ENCODE peak calls at places on chromosomes 16 and 17, in five cellular contexts. One of them, this sample, is unnamed. For H3K9me3 and H3K27me3, the result is how much of the 10 kb centered on the place peaks cover.

GRCh38 chr16:58733248-58733670 is 857 bp downstream of the GOT2 start:
- DNase-seq in cardiac muscle cell: no peak
- DNase-seq in gastrocnemius medialis: peak
- DNase-seq in CD8-positive, alpha-beta memory T cell: no peak
- DNase-seq in spleen: no peak
- DNase-seq in this sample: no peak

GRCh38 chr17:20111538-20111937 is 102.4 kb downstream of the SPECC1 start:
- DNase-seq in cardiac muscle cell: no peak
- DNase-seq in gastrocnemius medialis: no peak
- DNase-seq in CD8-positive, alpha-beta memory T cell: no peak
- DNase-seq in spleen: no peak
- DNase-seq in this sample: no peak

GRCh38 chr17:6508519-6509294 is 47.6 kb downstream of the PITPNM3 start:
- DNase-seq in cardiac muscle cell: peak
- DNase-seq in gastrocnemius medialis: no peak
- DNase-seq in CD8-positive, alpha-beta memory T cell: no peak
- DNase-seq in spleen: no peak
- DNase-seq in this sample: no peak

GRCh38 chr17:73318861-73319260 is 7.1 kb upstream of the CDC42EP4 start:
- DNase-seq in cardiac muscle cell: no peak
- DNase-seq in gastrocnemius medialis: no peak
- DNase-seq in CD8-positive, alpha-beta memory T cell: no peak
- DNase-seq in spleen: no peak
- DNase-seq in this sample: no peak

GRCh38 chr16:17416461-17417221 is 54.1 kb downstream of the XYLT1 start:
- DNase-seq in cardiac muscle cell: peak
- DNase-seq in gastrocnemius medialis: no peak
- DNase-seq in CD8-positive, alpha-beta memory T cell: peak
- DNase-seq in spleen: peak
- DNase-seq in this sample: no peak

GRCh38 chr16:27481282-27481934 is 68.3 kb downstream of the GTF3C1 start:
- DNase-seq in cardiac muscle cell: no peak
- DNase-seq in gastrocnemius medialis: no peak
- DNase-seq in CD8-positive, alpha-beta memory T cell: no peak
- DNase-seq in spleen: peak
- DNase-seq in this sample: peak

GRCh38 chr16:47311738-47312505 is 148.9 kb downstream of the ITFG1 start:
- DNase-seq in cardiac muscle cell: no peak
- DNase-seq in gastrocnemius medialis: peak
- DNase-seq in CD8-positive, alpha-beta memory T cell: no peak
- DNase-seq in spleen: no peak
- DNase-seq in this sample: no peak

GRCh38 chr16:69615528-69615927 is 49.8 kb downstream of the NFAT5 start:
- DNase-seq in cardiac muscle cell: no peak
- DNase-seq in gastrocnemius medialis: no peak
- DNase-seq in CD8-positive, alpha-beta memory T cell: no peak
- DNase-seq in spleen: no peak
- DNase-seq in this sample: no peak

GRCh38 chr17:17492562-17492961 is 3.6 kb downstream of the RASD1 start:
- DNase-seq in cardiac muscle cell: no peak
- DNase-seq in gastrocnemius medialis: no peak
- DNase-seq in CD8-positive, alpha-beta memory T cell: no peak
- DNase-seq in spleen: no peak
- DNase-seq in this sample: no peak

GRCh38 chr16:87138868-87139267 is 178.3 kb downstream of the C16orf95 start:
- DNase-seq in cardiac muscle cell: no peak
- DNase-seq in gastrocnemius medialis: no peak
- DNase-seq in CD8-positive, alpha-beta memory T cell: no peak
- DNase-seq in spleen: peak
- DNase-seq in this sample: peak

GRCh38 chr17:269616-270514 is 82.7 kb downstream of the RPH3AL start:
- DNase-seq in cardiac muscle cell: no peak
- DNase-seq in gastrocnemius medialis: no peak
- DNase-seq in CD8-positive, alpha-beta memory T cell: peak
- DNase-seq in spleen: peak
- DNase-seq in this sample: peak

GRCh38 chr16:68972720-68973119 is 129.4 kb downstream of the TANGO6 start:
- DNase-seq in cardiac muscle cell: peak
- DNase-seq in gastrocnemius medialis: no peak
- DNase-seq in CD8-positive, alpha-beta memory T cell: no peak
- DNase-seq in spleen: no peak
- DNase-seq in this sample: no peak

GRCh38 chr16:14339694-14340093 is 268.6 kb downstream of the MRTFB start:
- DNase-seq in cardiac muscle cell: no peak
- DNase-seq in gastrocnemius medialis: no peak
- DNase-seq in CD8-positive, alpha-beta memory T cell: no peak
- DNase-seq in spleen: no peak
- DNase-seq in this sample: no peak

GRCh38 chr16:57986196-57986595 is 14.3 kb downstream of the ZNF319 start:
- DNase-seq in cardiac muscle cell: no peak
- DNase-seq in gastrocnemius medialis: no peak
- DNase-seq in CD8-positive, alpha-beta memory T cell: peak
- DNase-seq in spleen: peak
- DNase-seq in this sample: peak

GRCh38 chr17:18009609-18010420 is 29.2 kb downstream of the ATPAF2 start:
- DNase-seq in cardiac muscle cell: no peak
- DNase-seq in gastrocnemius medialis: no peak
- DNase-seq in CD8-positive, alpha-beta memory T cell: no peak
- DNase-seq in spleen: no peak
- DNase-seq in this sample: no peak

GRCh38 chr17:17511293-17511741 is 15.1 kb upstream of the RASD1 start:
- DNase-seq in cardiac muscle cell: no peak
- DNase-seq in gastrocnemius medialis: no peak
- DNase-seq in CD8-positive, alpha-beta memory T cell: peak
- DNase-seq in spleen: peak
- DNase-seq in this sample: no peak

GRCh38 chr17:17635126-17635525 is 43.6 kb upstream of the PEMT start:
- DNase-seq in cardiac muscle cell: no peak
- DNase-seq in gastrocnemius medialis: no peak
- DNase-seq in CD8-positive, alpha-beta memory T cell: peak
- DNase-seq in spleen: no peak
- DNase-seq in this sample: no peak

GRCh38 chr17:67262420-67262819 is 17.4 kb upstream of the HELZ start:
- DNase-seq in cardiac muscle cell: no peak
- DNase-seq in gastrocnemius medialis: no peak
- DNase-seq in CD8-positive, alpha-beta memory T cell: no peak
- DNase-seq in spleen: no peak
- DNase-seq in this sample: no peak

DNA sequence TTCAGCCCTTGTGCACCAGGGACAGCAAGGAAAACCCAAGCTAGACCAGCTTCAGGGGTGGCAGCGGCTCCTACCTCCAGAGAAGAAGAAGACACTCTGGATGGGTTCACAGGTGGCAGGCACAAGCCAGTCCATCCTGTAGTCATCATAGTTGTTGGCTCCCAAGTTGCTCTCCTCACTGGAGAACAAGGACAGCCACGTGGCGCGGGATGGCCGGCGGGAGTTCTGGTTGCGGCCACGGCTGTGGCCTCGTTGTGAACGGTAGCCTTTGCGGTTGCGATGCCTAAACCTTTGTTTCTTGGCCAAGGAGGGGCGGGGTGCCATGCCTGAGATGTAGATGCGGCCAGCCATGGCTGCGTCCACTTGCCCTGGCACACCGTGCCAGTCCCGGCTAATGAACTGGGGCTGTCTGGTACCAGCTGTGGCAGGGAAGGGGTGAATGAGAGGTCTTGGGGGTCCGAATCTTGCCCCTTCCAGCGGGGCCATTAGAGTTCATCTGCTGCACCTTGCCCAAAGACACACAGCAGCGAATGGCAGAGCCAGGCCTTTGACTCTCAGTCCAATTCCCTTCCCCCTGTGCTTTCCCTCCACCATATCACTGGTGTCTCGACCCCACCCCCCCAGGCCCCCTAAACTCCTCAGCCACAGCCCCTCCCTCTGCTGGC is 2.3 kb downstream of the VTN start:
- DNase-seq in cardiac muscle cell: no peak
- DNase-seq in gastrocnemius medialis: no peak
- DNase-seq in CD8-positive, alpha-beta memory T cell: no peak
- DNase-seq in spleen: no peak
- DNase-seq in this sample: no peak
- H3K9me3 ChIP-seq in cardiac muscle cell: under half
- H3K9me3 ChIP-seq in gastrocnemius medialis: under half
- H3K9me3 ChIP-seq in CD8-positive, alpha-beta memory T cell: under half
- H3K9me3 ChIP-seq in spleen: under half
- H3K9me3 ChIP-seq in this sample: under half

GRCh38 chr17:81465912-81466311 is 46.7 kb downstream of the ACTG1 start:
- DNase-seq in cardiac muscle cell: no peak
- DNase-seq in gastrocnemius medialis: no peak
- DNase-seq in CD8-positive, alpha-beta memory T cell: no peak
- DNase-seq in spleen: no peak
- DNase-seq in this sample: no peak
- H3K27me3 ChIP-seq in cardiac muscle cell: under half
- H3K27me3 ChIP-seq in gastrocnemius medialis: under half
- H3K27me3 ChIP-seq in CD8-positive, alpha-beta memory T cell: under half
- H3K27me3 ChIP-seq in spleen: under half
- H3K27me3 ChIP-seq in this sample: under half

DNA sequence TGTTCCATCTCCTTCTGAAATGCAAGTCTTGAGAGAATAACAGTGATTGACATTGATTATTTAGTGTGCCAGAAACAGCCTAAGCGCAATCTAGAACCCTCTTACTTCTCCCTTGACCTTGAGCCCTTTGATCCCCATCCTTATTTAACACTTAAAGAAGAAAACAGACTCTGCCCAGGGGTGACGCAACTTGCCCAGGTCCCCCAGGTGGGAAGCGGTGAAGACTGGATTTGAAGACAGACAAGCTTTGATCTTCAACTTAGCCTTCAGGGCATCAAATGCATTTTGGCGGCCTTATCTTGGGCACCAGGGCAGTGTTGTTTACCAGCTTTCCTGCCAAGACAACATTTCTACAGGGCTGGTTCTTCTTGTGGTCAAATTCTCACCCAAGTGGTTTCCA is 8.9 kb upstream of the CIITA start:
- DNase-seq in cardiac muscle cell: no peak
- DNase-seq in gastrocnemius medialis: no peak
- DNase-seq in CD8-positive, alpha-beta memory T cell: no peak
- DNase-seq in spleen: peak
- DNase-seq in this sample: no peak
- H3K4me3 ChIP-seq in cardiac muscle cell: no peak
- H3K4me3 ChIP-seq in gastrocnemius medialis: peak
- H3K4me3 ChIP-seq in CD8-positive, alpha-beta memory T cell: no peak
- H3K4me3 ChIP-seq in spleen: peak
- H3K4me3 ChIP-seq in this sample: no peak

DNA sequence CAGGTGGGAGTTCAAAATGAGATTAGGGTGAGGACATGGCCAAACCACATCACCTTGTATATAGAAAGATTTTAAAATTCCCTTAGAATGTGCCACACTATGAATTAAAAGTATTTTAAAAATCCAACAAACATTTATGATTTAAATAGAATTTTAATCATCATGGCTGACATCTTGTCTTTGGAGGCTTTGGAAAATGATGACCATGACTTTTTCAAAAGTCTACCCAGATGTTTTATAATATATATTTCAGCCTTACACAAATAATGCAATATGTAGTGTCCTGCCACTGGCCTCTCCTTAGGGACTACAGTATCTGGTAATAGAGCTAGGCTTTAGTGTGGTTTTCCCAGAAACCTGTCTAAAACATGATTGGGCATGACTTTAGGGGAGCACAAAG is 1353.4 kb upstream of the GOT2 start:
- DNase-seq in cardiac muscle cell: no peak
- DNase-seq in gastrocnemius medialis: no peak
- DNase-seq in CD8-positive, alpha-beta memory T cell: no peak
- DNase-seq in spleen: no peak
- DNase-seq in this sample: no peak
- H3K9me3 ChIP-seq in cardiac muscle cell: under half
- H3K9me3 ChIP-seq in gastrocnemius medialis: under half
- H3K9me3 ChIP-seq in CD8-positive, alpha-beta memory T cell: under half
- H3K9me3 ChIP-seq in spleen: under half
- H3K9me3 ChIP-seq in this sample: under half

DNA sequence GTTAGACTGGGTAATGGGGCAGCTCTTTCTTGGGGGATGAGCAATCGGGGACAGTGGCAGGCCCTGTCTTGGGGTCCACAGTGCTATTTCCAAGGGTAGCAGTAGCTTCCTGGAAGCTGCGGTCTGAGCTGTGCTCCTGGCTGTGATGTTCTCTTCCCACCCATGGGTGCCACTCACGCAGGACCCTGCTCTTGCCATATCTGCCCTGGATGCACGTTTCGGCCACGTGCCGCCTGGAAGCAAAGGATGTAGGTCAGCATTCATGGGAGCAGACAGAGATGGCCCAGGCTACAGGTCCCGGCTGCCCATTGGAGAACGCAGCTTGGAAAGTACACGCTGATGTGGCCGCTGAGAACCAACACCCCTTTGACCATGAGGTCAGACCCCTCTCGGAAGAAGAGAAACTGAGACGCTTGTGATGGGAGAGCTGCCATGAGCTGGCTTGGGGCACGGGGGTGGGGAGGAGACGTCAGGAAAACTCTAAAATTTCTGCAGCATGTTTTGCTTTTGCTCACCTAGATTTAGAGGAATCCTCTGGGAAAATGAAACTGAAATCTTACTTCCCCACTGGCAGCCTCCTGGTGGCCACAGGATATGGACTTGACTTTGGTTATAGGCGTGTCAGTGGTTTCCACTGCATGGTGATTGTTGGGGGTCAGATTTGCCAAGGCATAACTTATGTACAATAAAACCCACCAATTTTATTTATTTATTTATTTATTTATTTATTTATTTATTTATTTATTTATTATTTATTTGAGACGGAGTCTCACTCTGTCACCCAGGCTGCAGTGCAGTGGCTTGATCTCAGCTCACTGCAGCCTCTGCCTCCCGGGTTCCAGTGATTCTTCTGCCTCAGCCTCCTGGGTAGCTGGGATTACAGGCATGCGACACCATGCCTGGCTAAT is 36.2 kb upstream of the IRF8 start:
- DNase-seq in cardiac muscle cell: no peak
- DNase-seq in gastrocnemius medialis: no peak
- DNase-seq in CD8-positive, alpha-beta memory T cell: no peak
- DNase-seq in spleen: no peak
- DNase-seq in this sample: no peak
- H3K27me3 ChIP-seq in cardiac muscle cell: under half
- H3K27me3 ChIP-seq in gastrocnemius medialis: under half
- H3K27me3 ChIP-seq in CD8-positive, alpha-beta memory T cell: under half
- H3K27me3 ChIP-seq in spleen: under half
- H3K27me3 ChIP-seq in this sample: under half

GRCh38 chr17:39198186-39198566 is 707 bp upstream of the CACNB1 start:
- DNase-seq in cardiac muscle cell: no peak
- DNase-seq in gastrocnemius medialis: no peak
- DNase-seq in CD8-positive, alpha-beta memory T cell: no peak
- DNase-seq in spleen: no peak
- DNase-seq in this sample: no peak
- H3K4me3 ChIP-seq in cardiac muscle cell: no peak
- H3K4me3 ChIP-seq in gastrocnemius medialis: peak
- H3K4me3 ChIP-seq in CD8-positive, alpha-beta memory T cell: peak
- H3K4me3 ChIP-seq in spleen: peak
- H3K4me3 ChIP-seq in this sample: no peak

DNA sequence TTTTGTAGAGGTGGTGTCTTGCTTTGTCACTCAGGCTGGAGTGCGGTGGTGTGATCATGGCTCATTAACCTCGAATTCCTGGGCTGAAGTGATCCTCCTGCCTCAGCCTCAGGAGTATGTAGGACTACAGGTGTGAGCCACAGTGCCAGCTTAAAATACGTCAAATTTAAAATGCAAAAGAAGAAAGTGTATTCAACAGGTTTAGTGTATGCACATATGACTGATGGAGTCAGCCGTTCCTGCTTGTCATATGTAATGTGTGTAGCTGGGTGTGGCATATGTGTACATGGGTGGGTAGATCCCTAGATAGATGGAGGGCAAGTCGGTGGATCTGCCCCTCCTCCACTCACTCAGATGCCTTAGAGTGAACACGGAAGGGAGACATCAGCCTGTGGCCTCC is 111.0 kb downstream of the RPTOR start:
- DNase-seq in cardiac muscle cell: no peak
- DNase-seq in gastrocnemius medialis: no peak
- DNase-seq in CD8-positive, alpha-beta memory T cell: no peak
- DNase-seq in spleen: no peak
- DNase-seq in this sample: no peak
- H3K9me3 ChIP-seq in cardiac muscle cell: under half
- H3K9me3 ChIP-seq in gastrocnemius medialis: under half
- H3K9me3 ChIP-seq in CD8-positive, alpha-beta memory T cell: under half
- H3K9me3 ChIP-seq in spleen: under half
- H3K9me3 ChIP-seq in this sample: under half

This sample was measured in aorta.